ENCODE peak calls at places on chromosomes 4 and X, in four cellular contexts. Y is transverse colon, A is SJSA1, U is lower leg skin. L is an unnamed sample.

GRCh38 chrX:92224406-92224805 is 445.2 kb downstream of the PCDH11X start:
- DNase-seq in Y (no peak), A (no peak), U (no peak), L (no peak)

GRCh38 chr4:100880012-100880411 is 362.2 kb upstream of the EMCN start:
- DNase-seq in Y (no peak), A (no peak), U (no peak), L (no peak)

GRCh38 chr4:119659576-119659975 is 31.0 kb upstream of the PDE5A start:
- DNase-seq in Y (no peak), A (peak), U (no peak), L (no peak)

GRCh38 chr4:83115000-83115399 is 471 bp upstream of the PLAC8 start:
- DNase-seq in Y (no peak), A (peak), U (no peak), L (no peak)

GRCh38 chr4:3177905-3178304 is 71.1 kb upstream of the MSANTD1 start:
- DNase-seq in Y (no peak), A (no peak), U (no peak), L (no peak)

GRCh38 chr4:175330236-175330635 is 412.1 kb downstream of the ADAM29 start:
- DNase-seq in Y (no peak), A (no peak), U (no peak), L (no peak)

GRCh38 chr4:7204656-7205387 is 12.5 kb downstream of the SORCS2 start:
- DNase-seq in Y (no peak), A (no peak), U (no peak), L (no peak)

GRCh38 chrX:105972690-105973386 is 65.7 kb downstream of the SERPINA7 start:
- DNase-seq in Y (peak), A (no peak), U (no peak), L (no peak)

GRCh38 chr4:127975121-127975770 is 10.0 kb downstream of the ABHD18 start:
- DNase-seq in Y (no peak), A (no peak), U (no peak), L (no peak)

GRCh38 chr4:6926681-6927478 is 17.3 kb downstream of the TBC1D14 start:
- DNase-seq in Y (peak), A (no peak), U (no peak), L (peak)

DNA sequence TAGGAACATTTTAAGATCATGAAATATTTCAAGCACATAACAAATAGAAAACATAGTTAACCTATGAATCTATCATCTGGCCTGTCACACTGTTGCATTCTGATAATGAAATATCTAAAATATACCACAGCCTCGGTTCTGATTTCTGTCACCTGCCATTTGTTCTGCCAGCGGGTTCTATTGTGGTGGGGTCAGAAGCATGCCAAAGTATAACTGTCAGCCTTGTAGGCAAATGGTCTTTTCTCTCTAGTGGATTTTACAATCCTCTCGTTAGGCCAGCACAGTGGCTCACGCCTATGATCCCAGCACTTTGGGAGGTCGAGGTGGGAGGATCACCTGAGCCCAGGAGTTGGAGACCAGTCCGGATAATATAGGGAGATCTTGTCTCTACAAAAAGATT is 47.9 kb downstream of the HTRA3 start:
- DNase-seq in Y (no peak), A (no peak), U (peak), L (no peak)
- H3K4me3 ChIP-seq in Y (no peak), A (no peak), U (no peak), L (no peak)

GRCh38 chr4:37879365-37879764 is 11.5 kb upstream of the TBC1D1 start:
- DNase-seq in Y (no peak), A (no peak), U (no peak), L (no peak)
- H3K4me3 ChIP-seq in Y (no peak), A (no peak), U (no peak), L (no peak)

DNA sequence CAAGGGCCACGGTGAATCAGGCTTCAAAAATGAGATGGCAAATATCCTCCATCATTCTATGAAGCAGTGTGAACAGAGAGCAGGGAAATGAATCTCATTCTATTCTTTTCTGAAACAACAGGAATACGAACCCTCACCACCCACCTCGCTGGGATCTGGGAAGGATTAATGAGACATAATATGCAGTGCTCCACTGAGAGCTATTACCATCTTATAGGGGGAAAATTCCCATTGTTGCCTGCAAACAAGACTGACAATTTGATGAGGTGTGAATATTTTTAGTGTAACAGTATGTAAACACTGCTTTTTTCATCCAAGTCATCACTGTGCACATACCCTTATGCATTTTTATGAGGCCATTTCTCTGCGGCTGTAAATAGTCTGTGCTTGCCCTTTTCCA is 285.7 kb upstream of the CPEB2 start:
- DNase-seq in Y (no peak), A (no peak), U (no peak), L (no peak)
- H3K4me3 ChIP-seq in Y (no peak), A (no peak), U (no peak), L (no peak)

DNA sequence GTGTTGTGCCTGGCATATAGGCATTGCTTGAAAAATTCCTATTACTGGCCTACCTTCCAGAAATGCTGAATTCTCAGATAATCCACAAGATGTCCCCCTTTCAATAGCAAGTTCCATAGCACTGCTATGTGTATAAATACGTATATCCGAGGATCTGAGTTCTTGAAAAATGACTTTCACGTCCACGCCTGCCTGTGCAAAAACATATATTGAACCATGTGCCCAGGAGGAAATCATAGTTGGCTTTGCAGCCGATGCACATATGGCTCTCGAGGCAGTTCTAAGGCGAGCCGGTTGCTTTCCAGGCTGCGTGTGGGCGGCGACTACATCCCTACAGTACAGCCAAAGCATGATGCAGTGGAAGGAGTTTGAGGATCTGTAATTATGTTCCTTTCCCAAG is 55.4 kb upstream of the ESX1 start:
- DNase-seq in Y (no peak), A (no peak), U (no peak), L (no peak)
- H3K4me3 ChIP-seq in Y (no peak), A (peak), U (no peak), L (no peak)